ENCODE peak calls at places on chromosomes 4 and X, in four cellular contexts. One of them, this sample, is unnamed.

GRCh38 chrX:10326578-10326977 is 169.8 kb downstream of the CLCN4 start:
- DNase-seq in endodermal cell: no peak
- DNase-seq in fibroblast of lung: peak; percentile 63
- DNase-seq in heart left ventricle: no peak
- DNase-seq in this sample: no peak

GRCh38 chr4:23237771-23238170 is 545.0 kb downstream of the GBA3 start:
- DNase-seq in endodermal cell: no peak
- DNase-seq in fibroblast of lung: peak; percentile 82
- DNase-seq in heart left ventricle: peak; percentile 52
- DNase-seq in this sample: no peak

GRCh38 chrX:20527458-20528099 is 260.9 kb upstream of the RPS6KA3 start:
- DNase-seq in fibroblast of lung: peak; percentile 43
- DNase-seq in heart left ventricle: peak; percentile 31
- DNase-seq in endodermal cell: no peak
- DNase-seq in this sample: peak; percentile 31

GRCh38 chrX:110924871-110925270 is 129.3 kb upstream of the CHRDL1 start:
- DNase-seq in endodermal cell: no peak
- DNase-seq in heart left ventricle: no peak
- DNase-seq in fibroblast of lung: no peak
- DNase-seq in this sample: no peak

GRCh38 chr4:31674313-31674947 is 954.3 kb downstream of the PCDH7 start:
- DNase-seq in endodermal cell: peak; percentile 59
- DNase-seq in fibroblast of lung: peak; percentile 31
- DNase-seq in heart left ventricle: no peak
- DNase-seq in this sample: peak; percentile 16

GRCh38 chrX:103513067-103513466 is 6.2 kb downstream of the RAB40A start:
- DNase-seq in heart left ventricle: no peak
- DNase-seq in endodermal cell: peak; percentile 72
- DNase-seq in fibroblast of lung: no peak
- DNase-seq in this sample: no peak

GRCh38 chr4:140858897-140859296 is 102.7 kb upstream of the TBC1D9 start:
- DNase-seq in fibroblast of lung: no peak
- DNase-seq in endodermal cell: peak; percentile 73
- DNase-seq in heart left ventricle: no peak
- DNase-seq in this sample: no peak

GRCh38 chr4:71006203-71006907 is 12.9 kb downstream of the DCK start:
- DNase-seq in endodermal cell: no peak
- DNase-seq in heart left ventricle: no peak
- DNase-seq in fibroblast of lung: no peak
- DNase-seq in this sample: no peak

GRCh38 chr4:101232074-101232776 is 115.1 kb downstream of the PPP3CA start:
- DNase-seq in heart left ventricle: no peak
- DNase-seq in fibroblast of lung: peak; percentile 83
- DNase-seq in endodermal cell: no peak
- DNase-seq in this sample: peak; percentile 44

GRCh38 chr4:7414046-7414445 is 20.7 kb downstream of the PSAPL1 start:
- DNase-seq in heart left ventricle: no peak
- DNase-seq in fibroblast of lung: no peak
- DNase-seq in endodermal cell: peak; percentile 30
- DNase-seq in this sample: no peak

GRCh38 chr4:101008503-101008902 is 338.8 kb downstream of the PPP3CA start:
- DNase-seq in heart left ventricle: no peak
- DNase-seq in endodermal cell: no peak
- DNase-seq in fibroblast of lung: no peak
- DNase-seq in this sample: no peak

GRCh38 chrX:1587161-1587560 is 4.2 kb upstream of the AKAP17A start:
- DNase-seq in fibroblast of lung: no peak
- DNase-seq in heart left ventricle: no peak
- DNase-seq in endodermal cell: peak; percentile 37
- DNase-seq in this sample: no peak

GRCh38 chrX:108415891-108416290 is 22.3 kb downstream of the COL4A6 start:
- DNase-seq in fibroblast of lung: peak; percentile 67
- DNase-seq in heart left ventricle: no peak
- DNase-seq in endodermal cell: no peak
- DNase-seq in this sample: no peak

GRCh38 chr4:92253550-92253949 is 50.2 kb upstream of the GRID2 start:
- DNase-seq in endodermal cell: peak; percentile 62
- DNase-seq in heart left ventricle: no peak
- DNase-seq in fibroblast of lung: no peak
- DNase-seq in this sample: no peak

GRCh38 chr4:92246384-92246783 is 57.4 kb upstream of the GRID2 start:
- DNase-seq in heart left ventricle: no peak
- DNase-seq in fibroblast of lung: no peak
- DNase-seq in endodermal cell: no peak
- DNase-seq in this sample: no peak

GRCh38 chr4:92252846-92253245 is 50.9 kb upstream of the GRID2 start:
- DNase-seq in endodermal cell: no peak
- DNase-seq in heart left ventricle: no peak
- DNase-seq in fibroblast of lung: no peak
- DNase-seq in this sample: no peak

GRCh38 chr4:92251711-92252110 is 52.1 kb upstream of the GRID2 start:
- DNase-seq in heart left ventricle: no peak
- DNase-seq in endodermal cell: no peak
- DNase-seq in fibroblast of lung: no peak
- DNase-seq in this sample: no peak

DNA sequence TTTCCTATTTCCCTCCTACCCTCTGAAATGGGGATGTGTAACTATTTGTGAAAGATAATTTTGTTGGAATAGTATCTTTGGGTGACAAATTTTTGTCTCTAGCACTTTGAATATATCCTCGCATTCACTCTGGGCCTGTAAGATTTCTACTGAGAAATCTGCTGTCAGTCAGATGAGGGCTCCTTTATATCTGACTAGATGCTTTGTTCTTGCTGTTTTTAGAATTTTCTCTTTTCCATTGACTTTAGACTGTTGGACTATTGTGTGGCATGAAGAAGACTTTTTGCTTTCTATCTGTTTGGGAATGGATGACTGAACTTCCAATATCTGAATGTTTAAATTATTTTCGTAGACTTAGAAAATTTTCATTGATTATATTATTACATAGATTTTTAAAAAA is 54.2 kb upstream of the GRID2 start:
- DNase-seq in endodermal cell: no peak
- DNase-seq in heart left ventricle: no peak
- DNase-seq in fibroblast of lung: no peak
- DNase-seq in this sample: no peak
- H3K27ac ChIP-seq in endodermal cell: no peak overlapping the region
- H3K27ac ChIP-seq in heart left ventricle: no peak overlapping the region
- H3K27ac ChIP-seq in fibroblast of lung: no peak overlapping the region
- H3K27ac ChIP-seq in this sample: no peak overlapping the region

GRCh38 chr4:164770051-164770724 is 16.3 kb downstream of the SMIM31 start:
- DNase-seq in fibroblast of lung: no peak
- DNase-seq in endodermal cell: no peak
- DNase-seq in heart left ventricle: no peak
- DNase-seq in this sample: no peak

GRCh38 chr4:164772076-164772475 is 18.1 kb downstream of the SMIM31 start:
- DNase-seq in endodermal cell: no peak
- DNase-seq in fibroblast of lung: no peak
- DNase-seq in heart left ventricle: no peak
- DNase-seq in this sample: no peak

GRCh38 chr4:164765096-164765495 is 11.2 kb downstream of the SMIM31 start:
- DNase-seq in fibroblast of lung: no peak
- DNase-seq in endodermal cell: no peak
- DNase-seq in heart left ventricle: no peak
- DNase-seq in this sample: no peak

GRCh38 chr4:164771088-164771487 is 17.2 kb downstream of the SMIM31 start:
- DNase-seq in endodermal cell: no peak
- DNase-seq in fibroblast of lung: peak; percentile 2
- DNase-seq in heart left ventricle: no peak
- DNase-seq in this sample: no peak

GRCh38 chr4:164768516-164768915 is 14.6 kb downstream of the SMIM31 start:
- DNase-seq in fibroblast of lung: peak; percentile 20
- DNase-seq in endodermal cell: no peak
- DNase-seq in heart left ventricle: no peak
- DNase-seq in this sample: no peak
- TF ChIP-seq CTCF in fibroblast of lung: no peak
- TF ChIP-seq CTCF in endodermal cell: peak; percentile 78
- TF ChIP-seq CTCF in heart left ventricle: no peak
- TF ChIP-seq CTCF in this sample: peak; percentile 60

GRCh38 chr4:2497324-2497723 is 28.4 kb downstream of the RNF4 start:
- DNase-seq in heart left ventricle: no peak
- DNase-seq in endodermal cell: no peak
- DNase-seq in fibroblast of lung: no peak
- DNase-seq in this sample: no peak

GRCh38 chr4:2497931-2498330 is 29.0 kb downstream of the RNF4 start:
- DNase-seq in fibroblast of lung: no peak
- DNase-seq in endodermal cell: no peak
- DNase-seq in heart left ventricle: no peak
- DNase-seq in this sample: no peak

GRCh38 chr4:2489841-2490552 is 21.1 kb downstream of the RNF4 start:
- DNase-seq in heart left ventricle: no peak
- DNase-seq in endodermal cell: no peak
- DNase-seq in fibroblast of lung: peak; percentile 79
- DNase-seq in this sample: no peak

GRCh38 chr4:2492970-2493369 is 24.1 kb downstream of the RNF4 start:
- DNase-seq in heart left ventricle: no peak
- DNase-seq in endodermal cell: no peak
- DNase-seq in fibroblast of lung: no peak
- DNase-seq in this sample: no peak

DNA sequence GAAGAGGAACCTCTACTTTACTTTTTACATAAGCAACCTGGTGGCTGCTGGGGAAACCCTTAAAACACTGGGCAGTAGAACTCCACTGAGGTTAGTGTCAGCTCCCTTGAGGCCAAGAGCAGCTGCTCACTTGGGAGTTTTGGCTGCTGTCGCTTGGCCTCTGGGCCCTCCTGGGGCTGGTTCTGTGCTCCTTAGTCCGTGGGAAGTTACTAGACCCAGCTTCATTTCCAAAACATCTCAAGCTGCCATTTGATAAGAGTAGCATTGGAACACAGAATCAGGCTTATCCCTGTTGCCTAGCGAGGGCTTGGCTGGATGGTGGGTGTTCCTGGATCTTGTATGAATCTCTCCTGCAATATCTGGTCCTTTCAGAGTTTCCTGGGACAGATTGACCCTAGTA is 26.1 kb downstream of the RNF4 start:
- DNase-seq in fibroblast of lung: peak; percentile 11
- DNase-seq in heart left ventricle: peak; percentile 44
- DNase-seq in endodermal cell: no peak
- DNase-seq in this sample: no peak
- H3K27ac ChIP-seq in fibroblast of lung: no peak overlapping the region
- H3K27ac ChIP-seq in heart left ventricle: no peak overlapping the region
- H3K27ac ChIP-seq in endodermal cell: no peak overlapping the region
- H3K27ac ChIP-seq in this sample: no peak overlapping the region

GRCh38 chr4:24967346-24967745 is 54.5 kb upstream of the CCDC149 start:
- DNase-seq in heart left ventricle: no peak
- DNase-seq in endodermal cell: no peak
- DNase-seq in fibroblast of lung: no peak
- DNase-seq in this sample: no peak
- TF ChIP-seq CTCF in heart left ventricle: no peak
- TF ChIP-seq CTCF in endodermal cell: no peak
- TF ChIP-seq CTCF in fibroblast of lung: no peak
- TF ChIP-seq CTCF in this sample: no peak

This sample was measured in RWPE1.